ENCODE peak calls at places on chromosomes 13 and 19, in eight cellular contexts. Z is stimulated activated CD8-positive, alpha-beta memory T cell treated with anti-CD3 and anti-CD28 coated beads, Interleukin-12 subunit alpha, Interleukin-12 subunit beta, amount 100 ng/mL, for 4 hours; Y is non-pigmented ciliary epithelial cell; Q is RPMI7951; E is uterus; R is GM12878; T is ELR; L is NCI-H1105. S is an unnamed sample.

GRCh38 chr13:72542241-72542640 is 185.2 kb downstream of the MZT1 start:
- DNase-seq in E (no peak), Q (no peak), Z (no peak), R (no peak), L (no peak), T (no peak), Y (no peak), S (no peak)

GRCh38 chr13:95706356-95706755 is 29.4 kb downstream of the DNAJC3 start:
- DNase-seq in R (no peak), T (no peak), L (no peak), Y (no peak), Q (no peak), E (no peak), Z (no peak), S (no peak)

GRCh38 chr19:17097593-17098126 is 22.1 kb downstream of the MYO9B start:
- DNase-seq in L (no peak), R (no peak), Q (peak), Z (no peak), T (peak), Y (no peak), E (peak), S (peak)

GRCh38 chr13:76414320-76414719 is 471.9 kb downstream of the KCTD12 start:
- DNase-seq in E (no peak), Z (no peak), Y (no peak), L (no peak), T (no peak), R (no peak), Q (no peak), S (no peak)

GRCh38 chr19:19192910-19193423 is 909 bp downstream of the RFXANK start:
- DNase-seq in E (no peak), Z (no peak), R (no peak), Y (no peak), T (no peak), Q (no peak), L (no peak), S (no peak)

GRCh38 chr19:18433039-18433691 is 4.8 kb downstream of the ISYNA1 start:
- DNase-seq in L (no peak), E (peak), Q (no peak), Z (no peak), Y (no peak), T (no peak), R (no peak), S (no peak)

GRCh38 chr13:28492527-28493367 is 2.2 kb downstream of the FLT1 start:
- DNase-seq in Q (no peak), Y (no peak), E (no peak), R (peak), Z (no peak), L (no peak), T (peak), S (no peak)

GRCh38 chr19:34335914-34336313 is 29.1 kb upstream of the GPI start:
- DNase-seq in E (no peak), L (no peak), T (no peak), Z (no peak), Y (no peak), Q (no peak), R (no peak), S (no peak)

GRCh38 chr19:51016798-51017683 is 2.5 kb downstream of the KLK10 start:
- DNase-seq in E (no peak), L (peak), Z (no peak), Y (no peak), T (peak), Q (peak), R (no peak), S (peak)